ENCODE peak calls at places on chromosomes 13 and 19, in ten cellular contexts. One of them, this sample, is unnamed.

GRCh38 chr13:102400619-102401125 is 1.2 kb downstream of the FGF14 start:
- DNase-seq in stomach: no peak
- DNase-seq in cardiac muscle cell: no peak
- DNase-seq in thyroid gland: peak; percentile 5
- DNase-seq in tibial artery: peak; percentile 36
- DNase-seq in CD4-positive, alpha-beta T cell: no peak
- DNase-seq in heart right ventricle: peak; percentile 27
- DNase-seq in HL-60: no peak
- DNase-seq in keratinocyte: no peak
- DNase-seq in Peyer's patch: no peak
- DNase-seq in this sample: no peak

GRCh38 chr13:54424344-54424743 is 1395.7 kb downstream of the OLFM4 start:
- DNase-seq in tibial artery: no peak
- DNase-seq in keratinocyte: no peak
- DNase-seq in CD4-positive, alpha-beta T cell: no peak
- DNase-seq in thyroid gland: no peak
- DNase-seq in Peyer's patch: no peak
- DNase-seq in cardiac muscle cell: no peak
- DNase-seq in heart right ventricle: no peak
- DNase-seq in stomach: no peak
- DNase-seq in HL-60: no peak
- DNase-seq in this sample: no peak

GRCh38 chr13:96229356-96229755 is 139.4 kb downstream of the HS6ST3 start:
- DNase-seq in thyroid gland: no peak
- DNase-seq in cardiac muscle cell: peak; percentile 15
- DNase-seq in keratinocyte: no peak
- DNase-seq in HL-60: peak; percentile 39
- DNase-seq in stomach: no peak
- DNase-seq in CD4-positive, alpha-beta T cell: no peak
- DNase-seq in tibial artery: no peak
- DNase-seq in heart right ventricle: no peak
- DNase-seq in Peyer's patch: no peak
- DNase-seq in this sample: no peak

GRCh38 chr19:13022859-13023636 is 27.8 kb downstream of the NFIX start:
- DNase-seq in Peyer's patch: peak; percentile 79
- DNase-seq in CD4-positive, alpha-beta T cell: no peak
- DNase-seq in HL-60: no peak
- DNase-seq in tibial artery: peak; percentile 90
- DNase-seq in keratinocyte: peak; percentile 77
- DNase-seq in heart right ventricle: peak; percentile 82
- DNase-seq in thyroid gland: peak; percentile 90
- DNase-seq in cardiac muscle cell: peak; percentile 97
- DNase-seq in stomach: peak; percentile 68
- DNase-seq in this sample: peak; percentile 87

GRCh38 chr19:46351241-46352041 is 4.6 kb downstream of the PPP5C start:
- DNase-seq in heart right ventricle: peak; percentile 48
- DNase-seq in Peyer's patch: peak; percentile 62
- DNase-seq in CD4-positive, alpha-beta T cell: no peak
- DNase-seq in keratinocyte: peak; percentile 69
- DNase-seq in stomach: peak; percentile 81
- DNase-seq in cardiac muscle cell: peak; percentile 77
- DNase-seq in tibial artery: peak; percentile 65
- DNase-seq in thyroid gland: peak; percentile 96
- DNase-seq in HL-60: peak; percentile 48
- DNase-seq in this sample: no peak

GRCh38 chr19:48397263-48397635 is 3.8 kb downstream of the GRIN2D start:
- DNase-seq in CD4-positive, alpha-beta T cell: no peak
- DNase-seq in tibial artery: no peak
- DNase-seq in Peyer's patch: no peak
- DNase-seq in stomach: no peak
- DNase-seq in heart right ventricle: no peak
- DNase-seq in thyroid gland: no peak
- DNase-seq in cardiac muscle cell: no peak
- DNase-seq in keratinocyte: no peak
- DNase-seq in HL-60: no peak
- DNase-seq in this sample: no peak

GRCh38 chr13:21347753-21348318 is 111.3 kb downstream of the ZDHHC20 start:
- DNase-seq in keratinocyte: no peak
- DNase-seq in Peyer's patch: no peak
- DNase-seq in thyroid gland: no peak
- DNase-seq in HL-60: no peak
- DNase-seq in CD4-positive, alpha-beta T cell: no peak
- DNase-seq in stomach: no peak
- DNase-seq in heart right ventricle: no peak
- DNase-seq in cardiac muscle cell: no peak
- DNase-seq in tibial artery: no peak
- DNase-seq in this sample: no peak

GRCh38 chr13:99998261-99998660 is 16.7 kb downstream of the ZIC2 start:
- DNase-seq in thyroid gland: no peak
- DNase-seq in Peyer's patch: no peak
- DNase-seq in cardiac muscle cell: no peak
- DNase-seq in stomach: no peak
- DNase-seq in HL-60: no peak
- DNase-seq in CD4-positive, alpha-beta T cell: no peak
- DNase-seq in tibial artery: no peak
- DNase-seq in keratinocyte: no peak
- DNase-seq in heart right ventricle: no peak
- DNase-seq in this sample: no peak

GRCh38 chr13:77990973-77991372 is 72.3 kb upstream of the EDNRB start:
- DNase-seq in tibial artery: no peak
- DNase-seq in HL-60: no peak
- DNase-seq in thyroid gland: no peak
- DNase-seq in heart right ventricle: no peak
- DNase-seq in keratinocyte: no peak
- DNase-seq in cardiac muscle cell: no peak
- DNase-seq in Peyer's patch: no peak
- DNase-seq in stomach: no peak
- DNase-seq in CD4-positive, alpha-beta T cell: no peak
- DNase-seq in this sample: no peak

GRCh38 chr13:72960114-72960513 is 98.7 kb upstream of the KLF5 start:
- DNase-seq in heart right ventricle: no peak
- DNase-seq in Peyer's patch: no peak
- DNase-seq in keratinocyte: no peak
- DNase-seq in CD4-positive, alpha-beta T cell: no peak
- DNase-seq in thyroid gland: no peak
- DNase-seq in cardiac muscle cell: no peak
- DNase-seq in HL-60: no peak
- DNase-seq in tibial artery: no peak
- DNase-seq in stomach: no peak
- DNase-seq in this sample: no peak

GRCh38 chr13:106103779-106104178 is 431.7 kb downstream of the EFNB2 start:
- DNase-seq in HL-60: no peak
- DNase-seq in keratinocyte: no peak
- DNase-seq in stomach: no peak
- DNase-seq in heart right ventricle: no peak
- DNase-seq in CD4-positive, alpha-beta T cell: no peak
- DNase-seq in thyroid gland: no peak
- DNase-seq in cardiac muscle cell: peak; percentile 84
- DNase-seq in Peyer's patch: peak; percentile 52
- DNase-seq in tibial artery: no peak
- DNase-seq in this sample: no peak

GRCh38 chr19:49327878-49328544 is 3.0 kb upstream of the SLC6A16 start:
- DNase-seq in CD4-positive, alpha-beta T cell: no peak
- DNase-seq in Peyer's patch: peak; percentile 71
- DNase-seq in keratinocyte: no peak
- DNase-seq in thyroid gland: no peak
- DNase-seq in HL-60: peak; percentile 26
- DNase-seq in heart right ventricle: no peak
- DNase-seq in cardiac muscle cell: peak; percentile 48
- DNase-seq in tibial artery: no peak
- DNase-seq in stomach: no peak
- DNase-seq in this sample: no peak

GRCh38 chr19:35061583-35062373 is 20.3 kb downstream of the HPN start:
- DNase-seq in heart right ventricle: no peak
- DNase-seq in CD4-positive, alpha-beta T cell: no peak
- DNase-seq in cardiac muscle cell: no peak
- DNase-seq in tibial artery: no peak
- DNase-seq in stomach: no peak
- DNase-seq in thyroid gland: no peak
- DNase-seq in keratinocyte: no peak
- DNase-seq in Peyer's patch: no peak
- DNase-seq in HL-60: no peak
- DNase-seq in this sample: no peak

GRCh38 chr13:74131206-74131605 is 3.0 kb downstream of the KLF12 start:
- DNase-seq in HL-60: no peak
- DNase-seq in keratinocyte: no peak
- DNase-seq in heart right ventricle: no peak
- DNase-seq in tibial artery: no peak
- DNase-seq in cardiac muscle cell: no peak
- DNase-seq in CD4-positive, alpha-beta T cell: no peak
- DNase-seq in stomach: no peak
- DNase-seq in thyroid gland: no peak
- DNase-seq in Peyer's patch: no peak
- DNase-seq in this sample: no peak

GRCh38 chr19:46254776-46255175 is 25.2 kb downstream of the IGFL1 start:
- DNase-seq in thyroid gland: no peak
- DNase-seq in Peyer's patch: no peak
- DNase-seq in stomach: no peak
- DNase-seq in heart right ventricle: no peak
- DNase-seq in tibial artery: no peak
- DNase-seq in CD4-positive, alpha-beta T cell: no peak
- DNase-seq in keratinocyte: no peak
- DNase-seq in HL-60: peak; percentile 34
- DNase-seq in cardiac muscle cell: no peak
- DNase-seq in this sample: no peak

GRCh38 chr19:54415208-54415900 is at the start of gene TTYH1:
- DNase-seq in keratinocyte: no peak
- DNase-seq in stomach: no peak
- DNase-seq in Peyer's patch: no peak
- DNase-seq in HL-60: no peak
- DNase-seq in heart right ventricle: no peak
- DNase-seq in thyroid gland: no peak
- DNase-seq in tibial artery: no peak
- DNase-seq in cardiac muscle cell: no peak
- DNase-seq in CD4-positive, alpha-beta T cell: no peak
- DNase-seq in this sample: no peak

GRCh38 chr13:99757756-99758464 is 213.7 kb downstream of the ZIC5 start:
- DNase-seq in Peyer's patch: no peak
- DNase-seq in CD4-positive, alpha-beta T cell: no peak
- DNase-seq in tibial artery: no peak
- DNase-seq in HL-60: no peak
- DNase-seq in stomach: no peak
- DNase-seq in thyroid gland: no peak
- DNase-seq in keratinocyte: no peak
- DNase-seq in heart right ventricle: no peak
- DNase-seq in cardiac muscle cell: no peak
- DNase-seq in this sample: no peak

GRCh38 chr13:104937881-104938280 is 1597.6 kb downstream of the EFNB2 start:
- DNase-seq in heart right ventricle: no peak
- DNase-seq in thyroid gland: no peak
- DNase-seq in Peyer's patch: no peak
- DNase-seq in stomach: no peak
- DNase-seq in CD4-positive, alpha-beta T cell: no peak
- DNase-seq in tibial artery: no peak
- DNase-seq in HL-60: no peak
- DNase-seq in cardiac muscle cell: no peak
- DNase-seq in keratinocyte: no peak
- DNase-seq in this sample: no peak

GRCh38 chr19:5290336-5291262 is 50.0 kb downstream of the PTPRS start:
- DNase-seq in keratinocyte: no peak
- DNase-seq in Peyer's patch: no peak
- DNase-seq in thyroid gland: no peak
- DNase-seq in stomach: no peak
- DNase-seq in CD4-positive, alpha-beta T cell: no peak
- DNase-seq in cardiac muscle cell: no peak
- DNase-seq in HL-60: no peak
- DNase-seq in heart right ventricle: no peak
- DNase-seq in tibial artery: no peak
- DNase-seq in this sample: no peak
- H3K27ac ChIP-seq in keratinocyte: no peak overlapping the region
- H3K27ac ChIP-seq in Peyer's patch: no peak overlapping the region
- H3K27ac ChIP-seq in thyroid gland: no peak overlapping the region
- H3K27ac ChIP-seq in stomach: peak overlapping the region; percentile 38
- H3K27ac ChIP-seq in CD4-positive, alpha-beta T cell: no peak overlapping the region
- H3K27ac ChIP-seq in cardiac muscle cell: no peak overlapping the region
- H3K27ac ChIP-seq in HL-60: no peak overlapping the region
- H3K27ac ChIP-seq in heart right ventricle: peak overlapping the region; percentile 46
- H3K27ac ChIP-seq in tibial artery: peak overlapping the region; percentile 82
- H3K27ac ChIP-seq in this sample: no peak overlapping the region

GRCh38 chr19:18443406-18443805 is 5.5 kb upstream of the ISYNA1 start:
- DNase-seq in heart right ventricle: no peak
- DNase-seq in tibial artery: no peak
- DNase-seq in Peyer's patch: no peak
- DNase-seq in stomach: no peak
- DNase-seq in cardiac muscle cell: no peak
- DNase-seq in CD4-positive, alpha-beta T cell: no peak
- DNase-seq in HL-60: no peak
- DNase-seq in thyroid gland: no peak
- DNase-seq in keratinocyte: no peak
- DNase-seq in this sample: no peak
- H3K27ac ChIP-seq in heart right ventricle: no peak overlapping the region
- H3K27ac ChIP-seq in tibial artery: no peak overlapping the region
- H3K27ac ChIP-seq in Peyer's patch: no peak overlapping the region
- H3K27ac ChIP-seq in stomach: no peak overlapping the region
- H3K27ac ChIP-seq in cardiac muscle cell: no peak overlapping the region
- H3K27ac ChIP-seq in CD4-positive, alpha-beta T cell: no peak overlapping the region
- H3K27ac ChIP-seq in HL-60: no peak overlapping the region
- H3K27ac ChIP-seq in thyroid gland: no peak overlapping the region
- H3K27ac ChIP-seq in keratinocyte: no peak overlapping the region
- H3K27ac ChIP-seq in this sample: no peak overlapping the region

GRCh38 chr13:33263484-33263883 is 22.1 kb downstream of the STARD13 start:
- DNase-seq in Peyer's patch: no peak
- DNase-seq in stomach: no peak
- DNase-seq in CD4-positive, alpha-beta T cell: no peak
- DNase-seq in tibial artery: no peak
- DNase-seq in cardiac muscle cell: no peak
- DNase-seq in thyroid gland: no peak
- DNase-seq in heart right ventricle: no peak
- DNase-seq in HL-60: no peak
- DNase-seq in keratinocyte: no peak
- DNase-seq in this sample: no peak
- H3K27ac ChIP-seq in Peyer's patch: no peak overlapping the region
- H3K27ac ChIP-seq in stomach: no peak overlapping the region
- H3K27ac ChIP-seq in CD4-positive, alpha-beta T cell: no peak overlapping the region
- H3K27ac ChIP-seq in tibial artery: no peak overlapping the region
- H3K27ac ChIP-seq in cardiac muscle cell: no peak overlapping the region
- H3K27ac ChIP-seq in thyroid gland: no peak overlapping the region
- H3K27ac ChIP-seq in heart right ventricle: peak overlapping the region; percentile 76
- H3K27ac ChIP-seq in HL-60: no peak overlapping the region
- H3K27ac ChIP-seq in keratinocyte: no peak overlapping the region
- H3K27ac ChIP-seq in this sample: peak overlapping the region; percentile 46

GRCh38 chr13:36417328-36417727 is 15.0 kb upstream of the CCNA1 start:
- DNase-seq in thyroid gland: no peak
- DNase-seq in HL-60: peak; percentile 58
- DNase-seq in heart right ventricle: no peak
- DNase-seq in keratinocyte: no peak
- DNase-seq in cardiac muscle cell: no peak
- DNase-seq in Peyer's patch: no peak
- DNase-seq in tibial artery: no peak
- DNase-seq in stomach: no peak
- DNase-seq in CD4-positive, alpha-beta T cell: no peak
- DNase-seq in this sample: no peak

GRCh38 chr13:36420437-36420891 is 11.8 kb upstream of the CCNA1 start:
- DNase-seq in Peyer's patch: peak; percentile 85
- DNase-seq in heart right ventricle: peak; percentile 30
- DNase-seq in HL-60: peak; percentile 91
- DNase-seq in keratinocyte: peak; percentile 19
- DNase-seq in tibial artery: peak; percentile 70
- DNase-seq in cardiac muscle cell: peak; percentile 85
- DNase-seq in thyroid gland: peak; percentile 69
- DNase-seq in stomach: peak; percentile 71
- DNase-seq in CD4-positive, alpha-beta T cell: peak; percentile 36
- DNase-seq in this sample: no peak

GRCh38 chr13:36418022-36418805 is 14.1 kb upstream of the CCNA1 start:
- DNase-seq in stomach: no peak
- DNase-seq in CD4-positive, alpha-beta T cell: no peak
- DNase-seq in tibial artery: no peak
- DNase-seq in Peyer's patch: no peak
- DNase-seq in thyroid gland: no peak
- DNase-seq in heart right ventricle: no peak
- DNase-seq in keratinocyte: no peak
- DNase-seq in cardiac muscle cell: peak; percentile 72
- DNase-seq in HL-60: peak; percentile 82
- DNase-seq in this sample: no peak

GRCh38 chr13:36421447-36421846 is 10.8 kb upstream of the CCNA1 start:
- DNase-seq in HL-60: peak; percentile 68
- DNase-seq in tibial artery: no peak
- DNase-seq in stomach: no peak
- DNase-seq in keratinocyte: no peak
- DNase-seq in heart right ventricle: no peak
- DNase-seq in Peyer's patch: no peak
- DNase-seq in thyroid gland: no peak
- DNase-seq in CD4-positive, alpha-beta T cell: no peak
- DNase-seq in cardiac muscle cell: peak; percentile 44
- DNase-seq in this sample: peak; percentile 40
- H3K27ac ChIP-seq in HL-60: peak overlapping the region; percentile 33
- H3K27ac ChIP-seq in tibial artery: no peak overlapping the region
- H3K27ac ChIP-seq in stomach: no peak overlapping the region
- H3K27ac ChIP-seq in keratinocyte: no peak overlapping the region
- H3K27ac ChIP-seq in heart right ventricle: no peak overlapping the region
- H3K27ac ChIP-seq in Peyer's patch: no peak overlapping the region
- H3K27ac ChIP-seq in thyroid gland: no peak overlapping the region
- H3K27ac ChIP-seq in CD4-positive, alpha-beta T cell: no peak overlapping the region
- H3K27ac ChIP-seq in cardiac muscle cell: no peak overlapping the region
- H3K27ac ChIP-seq in this sample: no peak overlapping the region